ENCODE peak calls at places on chromosomes 7 and 10, in five cellular contexts. One of them, this sample, is unnamed.

GRCh38 chr7:949021-949934 is 5.2 kb downstream of the ADAP1 start:
- DNase-seq in right cardiac atrium: peak; percentile 34
- DNase-seq in stimulated activated CD8-positive, alpha-beta memory T cell treated with anti-CD3 and anti-CD28 coated beads, Interleukin-15, amount 100 ng/mL, for 24 hours: no peak
- DNase-seq in nephron progenitor cell: no peak
- DNase-seq in GM04504: no peak
- DNase-seq in this sample: no peak

GRCh38 chr7:7498881-7499280 is 36.8 kb downstream of the COL28A1 start:
- DNase-seq in nephron progenitor cell: no peak
- DNase-seq in right cardiac atrium: no peak
- DNase-seq in GM04504: no peak
- DNase-seq in stimulated activated CD8-positive, alpha-beta memory T cell treated with anti-CD3 and anti-CD28 coated beads, Interleukin-15, amount 100 ng/mL, for 24 hours: no peak
- DNase-seq in this sample: no peak

GRCh38 chr7:128035712-128036111 is 4.5 kb upstream of the LRRC4 start:
- DNase-seq in GM04504: no peak
- DNase-seq in stimulated activated CD8-positive, alpha-beta memory T cell treated with anti-CD3 and anti-CD28 coated beads, Interleukin-15, amount 100 ng/mL, for 24 hours: no peak
- DNase-seq in nephron progenitor cell: no peak
- DNase-seq in right cardiac atrium: no peak
- DNase-seq in this sample: no peak

GRCh38 chr7:116544488-116544887 is 19.7 kb downstream of the CAV1 start:
- DNase-seq in GM04504: no peak
- DNase-seq in stimulated activated CD8-positive, alpha-beta memory T cell treated with anti-CD3 and anti-CD28 coated beads, Interleukin-15, amount 100 ng/mL, for 24 hours: no peak
- DNase-seq in right cardiac atrium: no peak
- DNase-seq in nephron progenitor cell: no peak
- DNase-seq in this sample: no peak

GRCh38 chr10:75772153-75772887 is 340.9 kb downstream of the LRMDA start:
- DNase-seq in stimulated activated CD8-positive, alpha-beta memory T cell treated with anti-CD3 and anti-CD28 coated beads, Interleukin-15, amount 100 ng/mL, for 24 hours: no peak
- DNase-seq in nephron progenitor cell: no peak
- DNase-seq in GM04504: no peak
- DNase-seq in right cardiac atrium: no peak
- DNase-seq in this sample: no peak

GRCh38 chr7:4133491-4134044 is 548.5 kb upstream of the FOXK1 start:
- DNase-seq in GM04504: no peak
- DNase-seq in right cardiac atrium: no peak
- DNase-seq in stimulated activated CD8-positive, alpha-beta memory T cell treated with anti-CD3 and anti-CD28 coated beads, Interleukin-15, amount 100 ng/mL, for 24 hours: no peak
- DNase-seq in nephron progenitor cell: no peak
- DNase-seq in this sample: peak; percentile 54

GRCh38 chr7:105909742-105910141 is 33.3 kb upstream of the ATXN7L1 start:
- DNase-seq in nephron progenitor cell: no peak
- DNase-seq in GM04504: no peak
- DNase-seq in right cardiac atrium: no peak
- DNase-seq in stimulated activated CD8-positive, alpha-beta memory T cell treated with anti-CD3 and anti-CD28 coated beads, Interleukin-15, amount 100 ng/mL, for 24 hours: no peak
- DNase-seq in this sample: no peak

GRCh38 chr7:98398567-98399372 is 2.1 kb downstream of the BAIAP2L1 start:
- DNase-seq in stimulated activated CD8-positive, alpha-beta memory T cell treated with anti-CD3 and anti-CD28 coated beads, Interleukin-15, amount 100 ng/mL, for 24 hours: no peak
- DNase-seq in nephron progenitor cell: no peak
- DNase-seq in right cardiac atrium: no peak
- DNase-seq in GM04504: no peak
- DNase-seq in this sample: no peak

GRCh38 chr7:13489386-13489785 is 500.1 kb downstream of the ETV1 start:
- DNase-seq in stimulated activated CD8-positive, alpha-beta memory T cell treated with anti-CD3 and anti-CD28 coated beads, Interleukin-15, amount 100 ng/mL, for 24 hours: no peak
- DNase-seq in right cardiac atrium: peak; percentile 6
- DNase-seq in nephron progenitor cell: no peak
- DNase-seq in GM04504: no peak
- DNase-seq in this sample: no peak

GRCh38 chr7:79063019-79063698 is 390.3 kb downstream of the MAGI2 start:
- DNase-seq in nephron progenitor cell: no peak
- DNase-seq in right cardiac atrium: no peak
- DNase-seq in stimulated activated CD8-positive, alpha-beta memory T cell treated with anti-CD3 and anti-CD28 coated beads, Interleukin-15, amount 100 ng/mL, for 24 hours: no peak
- DNase-seq in GM04504: no peak
- DNase-seq in this sample: no peak

GRCh38 chr7:92177362-92177761 is 1.6 kb downstream of the LRRD1 start:
- DNase-seq in stimulated activated CD8-positive, alpha-beta memory T cell treated with anti-CD3 and anti-CD28 coated beads, Interleukin-15, amount 100 ng/mL, for 24 hours: no peak
- DNase-seq in GM04504: no peak
- DNase-seq in right cardiac atrium: no peak
- DNase-seq in nephron progenitor cell: no peak
- DNase-seq in this sample: no peak

GRCh38 chr7:44748948-44749731 is 493 bp downstream of the ZMIZ2 start:
- DNase-seq in right cardiac atrium: peak; percentile 58
- DNase-seq in stimulated activated CD8-positive, alpha-beta memory T cell treated with anti-CD3 and anti-CD28 coated beads, Interleukin-15, amount 100 ng/mL, for 24 hours: no peak
- DNase-seq in nephron progenitor cell: peak; percentile 29
- DNase-seq in GM04504: no peak
- DNase-seq in this sample: no peak

GRCh38 chr7:4195650-4196049 is 486.4 kb upstream of the FOXK1 start:
- DNase-seq in nephron progenitor cell: no peak
- DNase-seq in stimulated activated CD8-positive, alpha-beta memory T cell treated with anti-CD3 and anti-CD28 coated beads, Interleukin-15, amount 100 ng/mL, for 24 hours: no peak
- DNase-seq in GM04504: no peak
- DNase-seq in right cardiac atrium: no peak
- DNase-seq in this sample: no peak

GRCh38 chr10:122515588-122516231 is 44.8 kb upstream of the DMBT1 start:
- DNase-seq in nephron progenitor cell: no peak
- DNase-seq in right cardiac atrium: peak; percentile 72
- DNase-seq in stimulated activated CD8-positive, alpha-beta memory T cell treated with anti-CD3 and anti-CD28 coated beads, Interleukin-15, amount 100 ng/mL, for 24 hours: no peak
- DNase-seq in GM04504: no peak
- DNase-seq in this sample: no peak

GRCh38 chr7:150451097-150451793 is 815 bp downstream of the GIMAP8 start:
- DNase-seq in GM04504: no peak
- DNase-seq in right cardiac atrium: peak; percentile 81
- DNase-seq in stimulated activated CD8-positive, alpha-beta memory T cell treated with anti-CD3 and anti-CD28 coated beads, Interleukin-15, amount 100 ng/mL, for 24 hours: peak; percentile 37
- DNase-seq in nephron progenitor cell: peak; percentile 50
- DNase-seq in this sample: peak; percentile 85

GRCh38 chr7:153886506-153887391 is 165.4 kb upstream of the DPP6 start:
- DNase-seq in nephron progenitor cell: peak; percentile 25
- DNase-seq in GM04504: no peak
- DNase-seq in right cardiac atrium: peak; percentile 51
- DNase-seq in stimulated activated CD8-positive, alpha-beta memory T cell treated with anti-CD3 and anti-CD28 coated beads, Interleukin-15, amount 100 ng/mL, for 24 hours: no peak
- DNase-seq in this sample: no peak

GRCh38 chr10:46298346-46299266 is 11.8 kb downstream of the ANTXRL start:
- DNase-seq in GM04504: no peak
- DNase-seq in nephron progenitor cell: no peak
- DNase-seq in stimulated activated CD8-positive, alpha-beta memory T cell treated with anti-CD3 and anti-CD28 coated beads, Interleukin-15, amount 100 ng/mL, for 24 hours: no peak
- DNase-seq in right cardiac atrium: no peak
- DNase-seq in this sample: no peak

GRCh38 chr7:67487316-67487715 is 490.7 kb downstream of the TYW1 start:
- DNase-seq in right cardiac atrium: no peak
- DNase-seq in stimulated activated CD8-positive, alpha-beta memory T cell treated with anti-CD3 and anti-CD28 coated beads, Interleukin-15, amount 100 ng/mL, for 24 hours: no peak
- DNase-seq in GM04504: no peak
- DNase-seq in nephron progenitor cell: no peak
- DNase-seq in this sample: no peak

GRCh38 chr7:83947260-83947659 is 247.3 kb downstream of the SEMA3A start:
- DNase-seq in nephron progenitor cell: peak; percentile 6
- DNase-seq in GM04504: no peak
- DNase-seq in right cardiac atrium: no peak
- DNase-seq in stimulated activated CD8-positive, alpha-beta memory T cell treated with anti-CD3 and anti-CD28 coated beads, Interleukin-15, amount 100 ng/mL, for 24 hours: no peak
- DNase-seq in this sample: no peak

GRCh38 chr10:102150970-102151773 is 1.0 kb upstream of the NOLC1 start:
- DNase-seq in stimulated activated CD8-positive, alpha-beta memory T cell treated with anti-CD3 and anti-CD28 coated beads, Interleukin-15, amount 100 ng/mL, for 24 hours: no peak
- DNase-seq in right cardiac atrium: no peak
- DNase-seq in nephron progenitor cell: no peak
- DNase-seq in GM04504: peak; percentile 11
- DNase-seq in this sample: no peak

GRCh38 chr10:5376450-5376849 is 11.7 kb downstream of the UCN3 start:
- DNase-seq in right cardiac atrium: no peak
- DNase-seq in GM04504: no peak
- DNase-seq in nephron progenitor cell: no peak
- DNase-seq in stimulated activated CD8-positive, alpha-beta memory T cell treated with anti-CD3 and anti-CD28 coated beads, Interleukin-15, amount 100 ng/mL, for 24 hours: no peak
- DNase-seq in this sample: no peak

GRCh38 chr10:102549549-102549948 is 45.8 kb downstream of the SUFU start:
- DNase-seq in nephron progenitor cell: no peak
- DNase-seq in right cardiac atrium: no peak
- DNase-seq in GM04504: no peak
- DNase-seq in stimulated activated CD8-positive, alpha-beta memory T cell treated with anti-CD3 and anti-CD28 coated beads, Interleukin-15, amount 100 ng/mL, for 24 hours: no peak
- DNase-seq in this sample: peak; percentile 10

GRCh38 chr7:127812540-127812939 is 160.5 kb downstream of the SND1 start:
- DNase-seq in GM04504: no peak
- DNase-seq in stimulated activated CD8-positive, alpha-beta memory T cell treated with anti-CD3 and anti-CD28 coated beads, Interleukin-15, amount 100 ng/mL, for 24 hours: no peak
- DNase-seq in right cardiac atrium: no peak
- DNase-seq in nephron progenitor cell: no peak
- DNase-seq in this sample: no peak

GRCh38 chr10:123884907-123885381 is 6.7 kb downstream of the CPXM2 start:
- DNase-seq in stimulated activated CD8-positive, alpha-beta memory T cell treated with anti-CD3 and anti-CD28 coated beads, Interleukin-15, amount 100 ng/mL, for 24 hours: no peak
- DNase-seq in nephron progenitor cell: no peak
- DNase-seq in right cardiac atrium: no peak
- DNase-seq in GM04504: no peak
- DNase-seq in this sample: no peak

GRCh38 chr10:70913546-70914240 is 25.3 kb upstream of the PCBD1 start:
- DNase-seq in GM04504: no peak
- DNase-seq in right cardiac atrium: no peak
- DNase-seq in stimulated activated CD8-positive, alpha-beta memory T cell treated with anti-CD3 and anti-CD28 coated beads, Interleukin-15, amount 100 ng/mL, for 24 hours: no peak
- DNase-seq in nephron progenitor cell: no peak
- DNase-seq in this sample: no peak

GRCh38 chr7:8063706-8064297 is 95.2 kb downstream of the GLCCI1 start:
- DNase-seq in stimulated activated CD8-positive, alpha-beta memory T cell treated with anti-CD3 and anti-CD28 coated beads, Interleukin-15, amount 100 ng/mL, for 24 hours: no peak
- DNase-seq in GM04504: no peak
- DNase-seq in nephron progenitor cell: no peak
- DNase-seq in right cardiac atrium: no peak
- DNase-seq in this sample: no peak

GRCh38 chr10:107914450-107915276 is 750.2 kb upstream of the SORCS1 start:
- DNase-seq in nephron progenitor cell: peak; percentile 69
- DNase-seq in right cardiac atrium: no peak
- DNase-seq in stimulated activated CD8-positive, alpha-beta memory T cell treated with anti-CD3 and anti-CD28 coated beads, Interleukin-15, amount 100 ng/mL, for 24 hours: no peak
- DNase-seq in GM04504: no peak
- DNase-seq in this sample: no peak

GRCh38 chr10:77682408-77683087 is 44.9 kb upstream of the KCNMA1 start:
- DNase-seq in right cardiac atrium: no peak
- DNase-seq in GM04504: no peak
- DNase-seq in stimulated activated CD8-positive, alpha-beta memory T cell treated with anti-CD3 and anti-CD28 coated beads, Interleukin-15, amount 100 ng/mL, for 24 hours: no peak
- DNase-seq in nephron progenitor cell: no peak
- DNase-seq in this sample: no peak

GRCh38 chr10:126376956-126377355 is 11.3 kb downstream of the ADAM12 start:
- DNase-seq in right cardiac atrium: no peak
- DNase-seq in nephron progenitor cell: no peak
- DNase-seq in stimulated activated CD8-positive, alpha-beta memory T cell treated with anti-CD3 and anti-CD28 coated beads, Interleukin-15, amount 100 ng/mL, for 24 hours: no peak
- DNase-seq in GM04504: no peak
- DNase-seq in this sample: no peak

GRCh38 chr7:26485421-26486019 is 193.9 kb downstream of the SNX10 start:
- DNase-seq in stimulated activated CD8-positive, alpha-beta memory T cell treated with anti-CD3 and anti-CD28 coated beads, Interleukin-15, amount 100 ng/mL, for 24 hours: no peak
- DNase-seq in GM04504: peak; percentile 65
- DNase-seq in nephron progenitor cell: no peak
- DNase-seq in right cardiac atrium: no peak
- DNase-seq in this sample: no peak

GRCh38 chr10:191703-192518 is 56.7 kb downstream of the ZMYND11 start:
- DNase-seq in nephron progenitor cell: no peak
- DNase-seq in GM04504: peak; percentile 36
- DNase-seq in stimulated activated CD8-positive, alpha-beta memory T cell treated with anti-CD3 and anti-CD28 coated beads, Interleukin-15, amount 100 ng/mL, for 24 hours: no peak
- DNase-seq in right cardiac atrium: peak; percentile 43
- DNase-seq in this sample: no peak

GRCh38 chr7:110204527-110204926 is 886.4 kb upstream of the LRRN3 start:
- DNase-seq in right cardiac atrium: no peak
- DNase-seq in nephron progenitor cell: peak; percentile 3
- DNase-seq in GM04504: no peak
- DNase-seq in stimulated activated CD8-positive, alpha-beta memory T cell treated with anti-CD3 and anti-CD28 coated beads, Interleukin-15, amount 100 ng/mL, for 24 hours: no peak
- DNase-seq in this sample: no peak

This sample was measured in cardiac septum.